ENCODE peak calls at places on chromosomes 1 and 21, in four cellular contexts. One of them, this sample, is unnamed.

GRCh38 chr1:179586107-179586823 is 5.4 kb upstream of the TDRD5 start:
- DNase-seq in amniotic epithelial cell: peak
- DNase-seq in A549: peak
- DNase-seq in iPS-NIHi11: peak
- DNase-seq in this sample: no peak

GRCh38 chr1:44484155-44484688 is 79.2 kb downstream of the RNF220 start:
- DNase-seq in iPS-NIHi11: peak
- DNase-seq in A549: no peak
- DNase-seq in amniotic epithelial cell: peak
- DNase-seq in this sample: peak

GRCh38 chr1:2019162-2019542 is at the start of gene GABRD:
- DNase-seq in A549: no peak
- DNase-seq in amniotic epithelial cell: no peak
- DNase-seq in iPS-NIHi11: peak
- DNase-seq in this sample: no peak

GRCh38 chr1:160416369-160416768 is 16.0 kb downstream of the VANGL2 start:
- DNase-seq in iPS-NIHi11: peak
- DNase-seq in A549: peak
- DNase-seq in amniotic epithelial cell: peak
- DNase-seq in this sample: no peak

GRCh38 chr1:57411262-57411661 is 12.6 kb downstream of the DAB1 start:
- DNase-seq in iPS-NIHi11: peak
- DNase-seq in A549: no peak
- DNase-seq in amniotic epithelial cell: no peak
- DNase-seq in this sample: no peak

GRCh38 chr1:232011961-232012360 is 385.4 kb downstream of the DISC1 start:
- DNase-seq in iPS-NIHi11: no peak
- DNase-seq in A549: no peak
- DNase-seq in amniotic epithelial cell: peak
- DNase-seq in this sample: no peak

GRCh38 chr1:95041491-95042165 is 31.1 kb downstream of the ALG14 start:
- DNase-seq in iPS-NIHi11: peak
- DNase-seq in A549: peak
- DNase-seq in amniotic epithelial cell: peak
- DNase-seq in this sample: peak

GRCh38 chr1:240308061-240308460 is 216.4 kb downstream of the FMN2 start:
- DNase-seq in amniotic epithelial cell: no peak
- DNase-seq in A549: no peak
- DNase-seq in iPS-NIHi11: no peak
- DNase-seq in this sample: no peak

GRCh38 chr1:182761396-182762395 is 27.9 kb upstream of the NPL start:
- DNase-seq in A549: no peak
- DNase-seq in amniotic epithelial cell: no peak
- DNase-seq in iPS-NIHi11: no peak
- DNase-seq in this sample: no peak

GRCh38 chr1:39689635-39690034 is 1.6 kb downstream of the HPCAL4 start:
- DNase-seq in amniotic epithelial cell: no peak
- DNase-seq in A549: no peak
- DNase-seq in iPS-NIHi11: no peak
- DNase-seq in this sample: no peak

GRCh38 chr1:7769673-7770412 is 1.3 kb upstream of the VAMP3 start:
- DNase-seq in amniotic epithelial cell: no peak
- DNase-seq in iPS-NIHi11: no peak
- DNase-seq in A549: no peak
- DNase-seq in this sample: no peak

GRCh38 chr1:85581802-85582686 is 1.5 kb downstream of the CCN1 start:
- DNase-seq in amniotic epithelial cell: peak
- DNase-seq in A549: peak
- DNase-seq in iPS-NIHi11: peak
- DNase-seq in this sample: peak

GRCh38 chr1:218874801-218875400 is 298.8 kb upstream of the LYPLAL1 start:
- DNase-seq in iPS-NIHi11: no peak
- DNase-seq in amniotic epithelial cell: no peak
- DNase-seq in A549: no peak
- DNase-seq in this sample: no peak

GRCh38 chr1:236654957-236655356 is 31.3 kb upstream of the ACTN2 start:
- DNase-seq in A549: no peak
- DNase-seq in iPS-NIHi11: no peak
- DNase-seq in amniotic epithelial cell: no peak
- DNase-seq in this sample: no peak

GRCh38 chr21:37700641-37701202 is 215.5 kb downstream of the KCNJ6 start:
- DNase-seq in amniotic epithelial cell: peak
- DNase-seq in A549: peak
- DNase-seq in iPS-NIHi11: peak
- DNase-seq in this sample: no peak

GRCh38 chr1:87684786-87685185 is 356.1 kb downstream of the LMO4 start:
- DNase-seq in A549: no peak
- DNase-seq in amniotic epithelial cell: peak
- DNase-seq in iPS-NIHi11: peak
- DNase-seq in this sample: no peak

GRCh38 chr1:23129846-23130245 is 38.8 kb downstream of the LUZP1 start:
- DNase-seq in A549: no peak
- DNase-seq in amniotic epithelial cell: peak
- DNase-seq in iPS-NIHi11: no peak
- DNase-seq in this sample: no peak

GRCh38 chr1:175073054-175073453 is 5.4 kb downstream of the TNN start:
- DNase-seq in A549: no peak
- DNase-seq in iPS-NIHi11: no peak
- DNase-seq in amniotic epithelial cell: peak
- DNase-seq in this sample: no peak

GRCh38 chr1:206672011-206672688 is 12.6 kb upstream of the MAPKAPK2 start:
- DNase-seq in iPS-NIHi11: no peak
- DNase-seq in A549: no peak
- DNase-seq in amniotic epithelial cell: no peak
- DNase-seq in this sample: no peak

GRCh38 chr1:234148350-234148749 is 224.9 kb upstream of the COA6 start:
- DNase-seq in iPS-NIHi11: no peak
- DNase-seq in amniotic epithelial cell: no peak
- DNase-seq in A549: no peak
- DNase-seq in this sample: no peak

GRCh38 chr1:58732087-58732486 is 32.2 kb upstream of the MYSM1 start:
- DNase-seq in amniotic epithelial cell: peak
- DNase-seq in iPS-NIHi11: no peak
- DNase-seq in A549: no peak
- DNase-seq in this sample: no peak

GRCh38 chr1:235941852-235942624 is 75.3 kb upstream of the LYST start:
- DNase-seq in amniotic epithelial cell: peak
- DNase-seq in iPS-NIHi11: no peak
- DNase-seq in A549: no peak
- DNase-seq in this sample: no peak

GRCh38 chr1:90721210-90722194 is 4.4 kb upstream of the BARHL2 start:
- DNase-seq in amniotic epithelial cell: peak
- DNase-seq in A549: peak
- DNase-seq in iPS-NIHi11: peak
- DNase-seq in this sample: no peak

GRCh38 chr1:76723949-76724348 is 143.3 kb upstream of the ST6GALNAC5 start:
- DNase-seq in iPS-NIHi11: no peak
- DNase-seq in amniotic epithelial cell: no peak
- DNase-seq in A549: no peak
- DNase-seq in this sample: no peak

GRCh38 chr1:188857526-188858087 is 1620.1 kb downstream of the BRINP3 start:
- DNase-seq in A549: no peak
- DNase-seq in amniotic epithelial cell: no peak
- DNase-seq in iPS-NIHi11: no peak
- DNase-seq in this sample: no peak

GRCh38 chr1:35031103-35031452 is 667 bp downstream of the ZMYM6 start:
- DNase-seq in amniotic epithelial cell: peak
- DNase-seq in iPS-NIHi11: peak
- DNase-seq in A549: peak
- DNase-seq in this sample: no peak

GRCh38 chr1:206685749-206686485 is 1.2 kb downstream of the MAPKAPK2 start:
- DNase-seq in A549: peak
- DNase-seq in amniotic epithelial cell: peak
- DNase-seq in iPS-NIHi11: peak
- DNase-seq in this sample: peak

GRCh38 chr1:26887125-26887524 is 3.0 kb downstream of the GPN2 start:
- DNase-seq in A549: peak
- DNase-seq in amniotic epithelial cell: peak
- DNase-seq in iPS-NIHi11: no peak
- DNase-seq in this sample: no peak

GRCh38 chr1:165793951-165794350 is 25.3 kb upstream of the TMCO1 start:
- DNase-seq in iPS-NIHi11: no peak
- DNase-seq in A549: no peak
- DNase-seq in amniotic epithelial cell: peak
- DNase-seq in this sample: no peak

GRCh38 chr1:214228976-214229375 is 52.0 kb upstream of the SMYD2 start:
- DNase-seq in A549: no peak
- DNase-seq in amniotic epithelial cell: no peak
- DNase-seq in iPS-NIHi11: no peak
- DNase-seq in this sample: no peak

GRCh38 chr1:184634296-184634695 is 120.4 kb downstream of the EDEM3 start:
- DNase-seq in A549: no peak
- DNase-seq in iPS-NIHi11: no peak
- DNase-seq in amniotic epithelial cell: peak
- DNase-seq in this sample: no peak

GRCh38 chr1:189158155-189158554 is 1319.5 kb downstream of the BRINP3 start:
- DNase-seq in A549: no peak
- DNase-seq in iPS-NIHi11: no peak
- DNase-seq in amniotic epithelial cell: no peak
- DNase-seq in this sample: no peak

GRCh38 chr1:236451796-236452373 is 57.8 kb downstream of the EDARADD start:
- DNase-seq in amniotic epithelial cell: peak
- DNase-seq in iPS-NIHi11: peak
- DNase-seq in A549: peak
- DNase-seq in this sample: no peak

GRCh38 chr1:31666290-31666963 is 21.8 kb upstream of the PEF1 start:
- DNase-seq in iPS-NIHi11: no peak
- DNase-seq in A549: peak
- DNase-seq in amniotic epithelial cell: peak
- DNase-seq in this sample: peak

GRCh38 chr1:110380667-110381283 is 10.1 kb downstream of the SLC16A4 start:
- DNase-seq in iPS-NIHi11: no peak
- DNase-seq in A549: peak
- DNase-seq in amniotic epithelial cell: peak
- DNase-seq in this sample: no peak

GRCh38 chr1:6734579-6735397 is 33.2 kb upstream of the DNAJC11 start:
- DNase-seq in amniotic epithelial cell: peak
- DNase-seq in iPS-NIHi11: no peak
- DNase-seq in A549: no peak
- DNase-seq in this sample: no peak

GRCh38 chr1:227583354-227583753 is 20.0 kb downstream of the ZNF678 start:
- DNase-seq in A549: no peak
- DNase-seq in amniotic epithelial cell: no peak
- DNase-seq in iPS-NIHi11: no peak
- DNase-seq in this sample: no peak

GRCh38 chr1:31306278-31306677 is 9.4 kb downstream of the ZCCHC17 start:
- DNase-seq in amniotic epithelial cell: peak
- DNase-seq in A549: peak
- DNase-seq in iPS-NIHi11: no peak
- DNase-seq in this sample: no peak

GRCh38 chr1:14910947-14911721 is 242.4 kb upstream of the TMEM51 start:
- DNase-seq in iPS-NIHi11: no peak
- DNase-seq in amniotic epithelial cell: no peak
- DNase-seq in A549: no peak
- DNase-seq in this sample: no peak

This sample was measured in lung.